ENCODE peak calls at places on chromosomes 2 and 18, in five cellular contexts. X, K, C, L and N are unnamed samples.
A peak's percentile ranks its signal among the peaks of the same experiment; 100 is the strongest.

GRCh38 chr2:126790987-126791780 is 107.5 kb upstream of the TEX51 start:
- DNase-seq in L (no peak), K (no peak), X (no peak), C (no peak), N (no peak)

GRCh38 chr2:134155134-134155533 is 98.7 kb upstream of the MGAT5 start:
- DNase-seq in C (no peak), L (no peak), K (no peak), X (no peak), N (no peak)

GRCh38 chr18:46211816-46212215 is 107.6 kb downstream of the HAUS1 start:
- DNase-seq in L (peak; percentile 37), X (no peak), K (no peak), C (no peak), N (peak; percentile 80)

GRCh38 chr2:18626256-18626668 is 36.9 kb upstream of the NT5C1B start:
- DNase-seq in L (peak; percentile 34), K (no peak), C (no peak), X (no peak), N (peak; percentile 57)

GRCh38 chr2:22912398-22912797 is 472.6 kb upstream of the KLHL29 start:
- DNase-seq in K (no peak), X (no peak), L (no peak), C (no peak), N (no peak)

GRCh38 chr2:2320486-2321249 is 10.4 kb downstream of the MYT1L start:
- DNase-seq in C (no peak), X (no peak), K (no peak), L (no peak), N (no peak)

GRCh38 chr2:182608181-182608845 is 107.7 kb upstream of the DNAJC10 start:
- DNase-seq in X (no peak), L (no peak), K (no peak), C (no peak), N (no peak)

GRCh38 chr2:109311771-109312170 is 182.8 kb downstream of the SH3RF3 start:
- DNase-seq in L (no peak), X (no peak), C (no peak), K (no peak), N (no peak)

GRCh38 chr2:185291035-185291647 is 447.5 kb upstream of the FSIP2 start:
- DNase-seq in K (peak; percentile 82), C (peak; percentile 14), X (peak; percentile 40), L (peak; percentile 41), N (peak; percentile 32)

GRCh38 chr18:79771446-79772107 is 26.2 kb upstream of the KCNG2 start:
- DNase-seq in C (no peak), X (no peak), K (no peak), L (no peak), N (peak; percentile 76)

GRCh38 chr2:227450196-227450851 is 21.6 kb upstream of the AGFG1 start:
- DNase-seq in C (no peak), X (no peak), K (no peak), L (no peak), N (no peak)

GRCh38 chr2:209321076-209321475 is 102.8 kb upstream of the MAP2 start:
- DNase-seq in K (no peak), C (no peak), X (no peak), L (peak; percentile 69), N (no peak)

GRCh38 chr2:174939046-174939445 is 66.1 kb downstream of the CHN1 start:
- DNase-seq in L (peak; percentile 53), X (peak; percentile 13), C (no peak), K (no peak), N (no peak)
- H3K27ac ChIP-seq in L (no peak overlapping the region), X (no peak overlapping the region), C (no peak overlapping the region), K (no peak overlapping the region), N (no peak overlapping the region)

GRCh38 chr2:156817430-156817829 is 381.3 kb downstream of the GPD2 start:
- DNase-seq in L (no peak), K (no peak), X (no peak), C (no peak), N (no peak)

GRCh38 chr2:156818221-156818620 is 382.0 kb downstream of the GPD2 start:
- DNase-seq in L (no peak), X (no peak), C (no peak), K (no peak), N (no peak)

DNA sequence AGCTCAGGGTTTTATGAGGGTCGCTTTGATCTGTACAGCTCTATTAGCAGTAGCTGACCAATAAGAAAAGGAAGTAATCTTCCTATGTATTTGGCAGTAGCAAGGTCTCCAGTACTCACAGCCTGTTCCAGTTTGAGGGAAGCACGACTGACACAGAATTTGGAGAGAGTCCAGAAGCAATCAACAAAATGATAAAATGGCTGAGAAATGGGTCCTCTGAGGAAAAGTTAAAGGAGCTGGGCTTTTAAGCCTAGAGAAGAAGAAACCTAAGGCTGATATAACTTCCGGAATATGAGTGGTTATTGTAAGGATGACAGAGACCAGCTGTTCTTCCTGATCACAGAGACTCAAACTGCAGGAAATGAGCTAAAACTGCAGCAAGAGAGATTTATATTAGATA is 382.8 kb downstream of the GPD2 start:
- DNase-seq in X (no peak), L (peak; percentile 86), C (no peak), K (no peak), N (no peak)
- H2AFZ ChIP-seq in X (no peak overlapping the region), L (no peak overlapping the region), C (no peak overlapping the region), K (no peak overlapping the region), N (peak overlapping the region; percentile 21)

GRCh38 chr18:49178736-49179135 is 228.0 kb upstream of the SMAD7 start:
- DNase-seq in C (no peak), L (peak; percentile 38), X (peak; percentile 19), K (peak; percentile 28), N (no peak)
- H3K27ac ChIP-seq in C (no peak overlapping the region), L (no peak overlapping the region), X (no peak overlapping the region), K (no peak overlapping the region), N (peak overlapping the region; percentile 75)

GRCh38 chr2:187397870-187398269 is 50.2 kb downstream of the CALCRL start:
- DNase-seq in X (no peak), C (no peak), L (no peak), K (no peak), N (no peak)

GRCh38 chr2:187390891-187391290 is 57.2 kb downstream of the CALCRL start:
- DNase-seq in X (peak; percentile 15), K (no peak), C (no peak), L (peak; percentile 55), N (peak; percentile 76)

DNA sequence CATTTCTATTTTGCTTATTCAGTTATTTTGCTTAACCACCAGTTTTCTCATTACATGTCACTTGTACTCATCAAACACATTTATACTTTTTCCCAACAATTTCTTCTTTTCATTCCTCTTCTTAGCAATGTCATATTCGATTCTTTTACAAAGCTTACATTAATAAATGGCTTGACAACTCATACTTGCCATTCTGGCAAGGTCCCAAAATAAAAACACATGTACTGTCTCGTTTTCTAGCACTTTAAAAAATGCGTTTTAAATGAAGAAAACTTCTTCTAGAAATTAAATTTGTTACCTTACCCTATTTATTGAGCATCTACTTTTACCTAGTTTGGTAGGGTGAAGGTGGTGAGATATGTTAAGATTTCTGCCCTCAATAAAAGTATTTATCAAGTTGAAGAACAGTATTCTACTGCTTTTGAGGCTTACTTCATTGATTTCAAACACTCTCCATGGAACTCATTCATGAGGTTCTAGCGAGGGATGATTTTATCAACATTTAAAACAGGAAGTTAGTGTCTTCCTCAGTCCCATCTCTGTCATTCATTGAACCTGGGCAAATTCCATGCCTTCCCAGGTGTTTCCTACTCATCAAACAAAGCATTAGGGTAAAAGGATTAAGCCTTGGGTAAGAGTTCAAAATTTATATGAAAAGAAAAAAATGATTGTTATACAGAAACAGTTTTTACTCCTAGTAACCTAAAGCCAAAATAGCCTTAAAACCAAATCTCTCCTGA is 52.6 kb downstream of the CALCRL start:
- DNase-seq in K (no peak), X (no peak), L (no peak), C (no peak), N (no peak)
- H2AFZ ChIP-seq in K (no peak overlapping the region), X (no peak overlapping the region), L (no peak overlapping the region), C (no peak overlapping the region), N (no peak overlapping the region)

GRCh38 chr18:3455938-3456685 is 6.1 kb downstream of the TGIF1 start:
- DNase-seq in C (no peak), X (no peak), L (peak; percentile 52), K (no peak), N (no peak)
- H3K27ac ChIP-seq in C (peak overlapping the region; percentile 2), X (peak overlapping the region; percentile 90), L (peak overlapping the region; percentile 97), K (peak overlapping the region; percentile 93), N (peak overlapping the region; percentile 98)